ENCODE peak calls at places on chromosomes 6 and 20, in ten cellular contexts. One of them, this sample, is unnamed.

GRCh38 chr20:61628901-61629300 is 376.8 kb downstream of the CDH4 start:
- DNase-seq in CD8-positive, alpha-beta memory T cell: no peak
- DNase-seq in cardiac muscle cell: no peak
- DNase-seq in OCI-LY7: no peak
- DNase-seq in RWPE1: no peak
- DNase-seq in stomach: no peak
- DNase-seq in breast epithelium: no peak
- DNase-seq in effector memory CD4-positive, alpha-beta T cell: no peak
- DNase-seq in mesendoderm: no peak
- DNase-seq in CD4-positive, alpha-beta T cell: no peak
- DNase-seq in this sample: no peak

GRCh38 chr20:41108531-41108930 is 28.8 kb upstream of the PLCG1 start:
- DNase-seq in cardiac muscle cell: no peak
- DNase-seq in mesendoderm: no peak
- DNase-seq in OCI-LY7: no peak
- DNase-seq in RWPE1: no peak
- DNase-seq in breast epithelium: no peak
- DNase-seq in stomach: no peak
- DNase-seq in effector memory CD4-positive, alpha-beta T cell: no peak
- DNase-seq in CD8-positive, alpha-beta memory T cell: no peak
- DNase-seq in CD4-positive, alpha-beta T cell: no peak
- DNase-seq in this sample: no peak

GRCh38 chr6:166466178-166467122 is 83.7 kb upstream of the MPC1 start:
- DNase-seq in breast epithelium: no peak
- DNase-seq in CD8-positive, alpha-beta memory T cell: no peak
- DNase-seq in OCI-LY7: no peak
- DNase-seq in CD4-positive, alpha-beta T cell: no peak
- DNase-seq in effector memory CD4-positive, alpha-beta T cell: no peak
- DNase-seq in mesendoderm: no peak
- DNase-seq in stomach: no peak
- DNase-seq in RWPE1: peak; percentile 58
- DNase-seq in cardiac muscle cell: peak; percentile 17
- DNase-seq in this sample: no peak

GRCh38 chr6:148771896-148772554 is 25.2 kb downstream of the UST start:
- DNase-seq in RWPE1: no peak
- DNase-seq in stomach: no peak
- DNase-seq in cardiac muscle cell: no peak
- DNase-seq in OCI-LY7: no peak
- DNase-seq in breast epithelium: no peak
- DNase-seq in CD8-positive, alpha-beta memory T cell: no peak
- DNase-seq in effector memory CD4-positive, alpha-beta T cell: no peak
- DNase-seq in mesendoderm: no peak
- DNase-seq in CD4-positive, alpha-beta T cell: no peak
- DNase-seq in this sample: peak; percentile 26

GRCh38 chr20:32830437-32830836 is 10.7 kb downstream of the MAPRE1 start:
- DNase-seq in CD4-positive, alpha-beta T cell: no peak
- DNase-seq in breast epithelium: no peak
- DNase-seq in stomach: no peak
- DNase-seq in OCI-LY7: no peak
- DNase-seq in effector memory CD4-positive, alpha-beta T cell: no peak
- DNase-seq in CD8-positive, alpha-beta memory T cell: no peak
- DNase-seq in cardiac muscle cell: no peak
- DNase-seq in RWPE1: no peak
- DNase-seq in mesendoderm: no peak
- DNase-seq in this sample: no peak

GRCh38 chr6:19753822-19754221 is 83.3 kb upstream of the ID4 start:
- DNase-seq in breast epithelium: no peak
- DNase-seq in CD8-positive, alpha-beta memory T cell: no peak
- DNase-seq in cardiac muscle cell: no peak
- DNase-seq in stomach: no peak
- DNase-seq in effector memory CD4-positive, alpha-beta T cell: no peak
- DNase-seq in mesendoderm: no peak
- DNase-seq in OCI-LY7: no peak
- DNase-seq in CD4-positive, alpha-beta T cell: no peak
- DNase-seq in RWPE1: no peak
- DNase-seq in this sample: no peak

GRCh38 chr6:134830945-134831344 is 119.0 kb downstream of the ALDH8A1 start:
- DNase-seq in effector memory CD4-positive, alpha-beta T cell: no peak
- DNase-seq in stomach: no peak
- DNase-seq in breast epithelium: no peak
- DNase-seq in RWPE1: no peak
- DNase-seq in mesendoderm: no peak
- DNase-seq in CD4-positive, alpha-beta T cell: no peak
- DNase-seq in OCI-LY7: no peak
- DNase-seq in cardiac muscle cell: no peak
- DNase-seq in CD8-positive, alpha-beta memory T cell: no peak
- DNase-seq in this sample: no peak

GRCh38 chr6:134640229-134640628 is 309.7 kb downstream of the ALDH8A1 start:
- DNase-seq in cardiac muscle cell: no peak
- DNase-seq in mesendoderm: no peak
- DNase-seq in effector memory CD4-positive, alpha-beta T cell: no peak
- DNase-seq in CD8-positive, alpha-beta memory T cell: no peak
- DNase-seq in stomach: no peak
- DNase-seq in OCI-LY7: no peak
- DNase-seq in breast epithelium: no peak
- DNase-seq in CD4-positive, alpha-beta T cell: no peak
- DNase-seq in RWPE1: no peak
- DNase-seq in this sample: no peak

GRCh38 chr6:111534366-111534765 is 51.3 kb upstream of the REV3L start:
- DNase-seq in cardiac muscle cell: peak; percentile 28
- DNase-seq in stomach: peak; percentile 92
- DNase-seq in CD4-positive, alpha-beta T cell: no peak
- DNase-seq in breast epithelium: peak; percentile 92
- DNase-seq in effector memory CD4-positive, alpha-beta T cell: no peak
- DNase-seq in RWPE1: peak; percentile 32
- DNase-seq in CD8-positive, alpha-beta memory T cell: no peak
- DNase-seq in OCI-LY7: no peak
- DNase-seq in mesendoderm: peak; percentile 40
- DNase-seq in this sample: no peak

GRCh38 chr20:61354501-61354900 is 102.4 kb downstream of the CDH4 start:
- DNase-seq in effector memory CD4-positive, alpha-beta T cell: no peak
- DNase-seq in breast epithelium: no peak
- DNase-seq in cardiac muscle cell: no peak
- DNase-seq in OCI-LY7: no peak
- DNase-seq in mesendoderm: no peak
- DNase-seq in CD8-positive, alpha-beta memory T cell: no peak
- DNase-seq in RWPE1: no peak
- DNase-seq in CD4-positive, alpha-beta T cell: no peak
- DNase-seq in stomach: no peak
- DNase-seq in this sample: no peak

GRCh38 chr20:19867074-19867473 is 109.0 kb downstream of the RIN2 start:
- DNase-seq in CD4-positive, alpha-beta T cell: no peak
- DNase-seq in breast epithelium: no peak
- DNase-seq in mesendoderm: no peak
- DNase-seq in CD8-positive, alpha-beta memory T cell: no peak
- DNase-seq in effector memory CD4-positive, alpha-beta T cell: no peak
- DNase-seq in stomach: no peak
- DNase-seq in RWPE1: no peak
- DNase-seq in cardiac muscle cell: no peak
- DNase-seq in OCI-LY7: no peak
- DNase-seq in this sample: no peak

GRCh38 chr6:161486326-161486725 is 212.5 kb upstream of the AGPAT4 start:
- DNase-seq in stomach: no peak
- DNase-seq in cardiac muscle cell: peak; percentile 36
- DNase-seq in CD4-positive, alpha-beta T cell: no peak
- DNase-seq in CD8-positive, alpha-beta memory T cell: no peak
- DNase-seq in RWPE1: peak; percentile 87
- DNase-seq in OCI-LY7: no peak
- DNase-seq in effector memory CD4-positive, alpha-beta T cell: no peak
- DNase-seq in breast epithelium: no peak
- DNase-seq in mesendoderm: peak; percentile 76
- DNase-seq in this sample: no peak

GRCh38 chr20:9884061-9884460 is 45.2 kb upstream of the PAK5 start:
- DNase-seq in cardiac muscle cell: no peak
- DNase-seq in breast epithelium: no peak
- DNase-seq in stomach: no peak
- DNase-seq in CD8-positive, alpha-beta memory T cell: no peak
- DNase-seq in effector memory CD4-positive, alpha-beta T cell: no peak
- DNase-seq in OCI-LY7: no peak
- DNase-seq in CD4-positive, alpha-beta T cell: no peak
- DNase-seq in RWPE1: no peak
- DNase-seq in mesendoderm: peak; percentile 27
- DNase-seq in this sample: no peak

GRCh38 chr20:34390769-34391447 is 27.8 kb downstream of the ITCH start:
- DNase-seq in mesendoderm: peak; percentile 44
- DNase-seq in stomach: peak; percentile 63
- DNase-seq in CD4-positive, alpha-beta T cell: no peak
- DNase-seq in CD8-positive, alpha-beta memory T cell: no peak
- DNase-seq in RWPE1: peak; percentile 83
- DNase-seq in cardiac muscle cell: no peak
- DNase-seq in breast epithelium: no peak
- DNase-seq in OCI-LY7: no peak
- DNase-seq in effector memory CD4-positive, alpha-beta T cell: peak; percentile 6
- DNase-seq in this sample: no peak
- H3K27ac ChIP-seq in mesendoderm: no peak overlapping the region
- H3K27ac ChIP-seq in stomach: no peak overlapping the region
- H3K27ac ChIP-seq in CD4-positive, alpha-beta T cell: no peak overlapping the region
- H3K27ac ChIP-seq in CD8-positive, alpha-beta memory T cell: no peak overlapping the region
- H3K27ac ChIP-seq in RWPE1: peak overlapping the region; percentile 78
- H3K27ac ChIP-seq in cardiac muscle cell: no peak overlapping the region
- H3K27ac ChIP-seq in breast epithelium: no peak overlapping the region
- H3K27ac ChIP-seq in OCI-LY7: no peak overlapping the region
- H3K27ac ChIP-seq in effector memory CD4-positive, alpha-beta T cell: no peak overlapping the region
- H3K27ac ChIP-seq in this sample: no peak overlapping the region

GRCh38 chr6:154440022-154440421 is 70.5 kb downstream of the CNKSR3 start:
- DNase-seq in effector memory CD4-positive, alpha-beta T cell: no peak
- DNase-seq in CD8-positive, alpha-beta memory T cell: no peak
- DNase-seq in breast epithelium: no peak
- DNase-seq in OCI-LY7: no peak
- DNase-seq in CD4-positive, alpha-beta T cell: no peak
- DNase-seq in stomach: no peak
- DNase-seq in mesendoderm: no peak
- DNase-seq in cardiac muscle cell: no peak
- DNase-seq in RWPE1: no peak
- DNase-seq in this sample: no peak
- H3K27ac ChIP-seq in effector memory CD4-positive, alpha-beta T cell: no peak overlapping the region
- H3K27ac ChIP-seq in CD8-positive, alpha-beta memory T cell: no peak overlapping the region
- H3K27ac ChIP-seq in breast epithelium: no peak overlapping the region
- H3K27ac ChIP-seq in OCI-LY7: no peak overlapping the region
- H3K27ac ChIP-seq in CD4-positive, alpha-beta T cell: no peak overlapping the region
- H3K27ac ChIP-seq in stomach: no peak overlapping the region
- H3K27ac ChIP-seq in mesendoderm: no peak overlapping the region
- H3K27ac ChIP-seq in cardiac muscle cell: no peak overlapping the region
- H3K27ac ChIP-seq in RWPE1: no peak overlapping the region
- H3K27ac ChIP-seq in this sample: no peak overlapping the region

GRCh38 chr20:3753501-3754257 is 13.9 kb downstream of the ADISSP start:
- DNase-seq in OCI-LY7: no peak
- DNase-seq in stomach: no peak
- DNase-seq in RWPE1: no peak
- DNase-seq in mesendoderm: no peak
- DNase-seq in cardiac muscle cell: no peak
- DNase-seq in breast epithelium: no peak
- DNase-seq in CD8-positive, alpha-beta memory T cell: no peak
- DNase-seq in CD4-positive, alpha-beta T cell: no peak
- DNase-seq in effector memory CD4-positive, alpha-beta T cell: no peak
- DNase-seq in this sample: no peak

GRCh38 chr20:3753098-3753497 is 14.5 kb downstream of the ADISSP start:
- DNase-seq in CD4-positive, alpha-beta T cell: peak; percentile 57
- DNase-seq in RWPE1: no peak
- DNase-seq in OCI-LY7: peak; percentile 71
- DNase-seq in effector memory CD4-positive, alpha-beta T cell: peak; percentile 25
- DNase-seq in mesendoderm: peak; percentile 83
- DNase-seq in breast epithelium: no peak
- DNase-seq in stomach: peak; percentile 70
- DNase-seq in CD8-positive, alpha-beta memory T cell: peak; percentile 65
- DNase-seq in cardiac muscle cell: peak; percentile 68
- DNase-seq in this sample: peak; percentile 57

GRCh38 chr20:3755814-3756480 is 11.6 kb downstream of the ADISSP start:
- DNase-seq in CD8-positive, alpha-beta memory T cell: no peak
- DNase-seq in effector memory CD4-positive, alpha-beta T cell: no peak
- DNase-seq in stomach: no peak
- DNase-seq in cardiac muscle cell: no peak
- DNase-seq in CD4-positive, alpha-beta T cell: no peak
- DNase-seq in RWPE1: no peak
- DNase-seq in OCI-LY7: no peak
- DNase-seq in breast epithelium: no peak
- DNase-seq in mesendoderm: no peak
- DNase-seq in this sample: no peak

GRCh38 chr20:3755269-3755668 is 12.3 kb downstream of the ADISSP start:
- DNase-seq in OCI-LY7: no peak
- DNase-seq in RWPE1: no peak
- DNase-seq in mesendoderm: no peak
- DNase-seq in CD8-positive, alpha-beta memory T cell: no peak
- DNase-seq in stomach: no peak
- DNase-seq in breast epithelium: no peak
- DNase-seq in CD4-positive, alpha-beta T cell: no peak
- DNase-seq in effector memory CD4-positive, alpha-beta T cell: no peak
- DNase-seq in cardiac muscle cell: no peak
- DNase-seq in this sample: no peak

GRCh38 chr20:3754258-3754595 is 13.3 kb downstream of the ADISSP start:
- DNase-seq in stomach: no peak
- DNase-seq in OCI-LY7: no peak
- DNase-seq in cardiac muscle cell: no peak
- DNase-seq in mesendoderm: no peak
- DNase-seq in breast epithelium: no peak
- DNase-seq in CD8-positive, alpha-beta memory T cell: no peak
- DNase-seq in effector memory CD4-positive, alpha-beta T cell: no peak
- DNase-seq in CD4-positive, alpha-beta T cell: no peak
- DNase-seq in RWPE1: no peak
- DNase-seq in this sample: no peak
- H3K27ac ChIP-seq in stomach: no peak overlapping the region
- H3K27ac ChIP-seq in OCI-LY7: no peak overlapping the region
- H3K27ac ChIP-seq in cardiac muscle cell: no peak overlapping the region
- H3K27ac ChIP-seq in mesendoderm: no peak overlapping the region
- H3K27ac ChIP-seq in breast epithelium: no peak overlapping the region
- H3K27ac ChIP-seq in CD8-positive, alpha-beta memory T cell: no peak overlapping the region
- H3K27ac ChIP-seq in effector memory CD4-positive, alpha-beta T cell: no peak overlapping the region
- H3K27ac ChIP-seq in CD4-positive, alpha-beta T cell: no peak overlapping the region
- H3K27ac ChIP-seq in RWPE1: peak overlapping the region; percentile 36
- H3K27ac ChIP-seq in this sample: no peak overlapping the region

GRCh38 chr6:168219804-168220203 is 99.8 kb downstream of the DACT2 start:
- DNase-seq in CD8-positive, alpha-beta memory T cell: no peak
- DNase-seq in stomach: no peak
- DNase-seq in OCI-LY7: no peak
- DNase-seq in mesendoderm: no peak
- DNase-seq in RWPE1: no peak
- DNase-seq in breast epithelium: no peak
- DNase-seq in effector memory CD4-positive, alpha-beta T cell: no peak
- DNase-seq in cardiac muscle cell: no peak
- DNase-seq in CD4-positive, alpha-beta T cell: no peak
- DNase-seq in this sample: no peak

GRCh38 chr6:168217216-168217879 is 102.2 kb downstream of the DACT2 start:
- DNase-seq in CD4-positive, alpha-beta T cell: no peak
- DNase-seq in cardiac muscle cell: no peak
- DNase-seq in RWPE1: no peak
- DNase-seq in effector memory CD4-positive, alpha-beta T cell: no peak
- DNase-seq in stomach: no peak
- DNase-seq in OCI-LY7: no peak
- DNase-seq in mesendoderm: no peak
- DNase-seq in breast epithelium: no peak
- DNase-seq in CD8-positive, alpha-beta memory T cell: no peak
- DNase-seq in this sample: no peak

GRCh38 chr6:168221000-168221399 is 98.6 kb downstream of the DACT2 start:
- DNase-seq in OCI-LY7: peak; percentile 3
- DNase-seq in RWPE1: no peak
- DNase-seq in mesendoderm: no peak
- DNase-seq in CD8-positive, alpha-beta memory T cell: no peak
- DNase-seq in stomach: no peak
- DNase-seq in effector memory CD4-positive, alpha-beta T cell: no peak
- DNase-seq in cardiac muscle cell: no peak
- DNase-seq in breast epithelium: peak; percentile 10
- DNase-seq in CD4-positive, alpha-beta T cell: no peak
- DNase-seq in this sample: no peak

GRCh38 chr6:168217880-168218537 is 101.6 kb downstream of the DACT2 start:
- DNase-seq in breast epithelium: no peak
- DNase-seq in CD4-positive, alpha-beta T cell: no peak
- DNase-seq in effector memory CD4-positive, alpha-beta T cell: no peak
- DNase-seq in stomach: no peak
- DNase-seq in mesendoderm: no peak
- DNase-seq in CD8-positive, alpha-beta memory T cell: no peak
- DNase-seq in RWPE1: no peak
- DNase-seq in OCI-LY7: no peak
- DNase-seq in cardiac muscle cell: no peak
- DNase-seq in this sample: no peak

GRCh38 chr6:168219167-168219566 is 100.4 kb downstream of the DACT2 start:
- DNase-seq in OCI-LY7: no peak
- DNase-seq in effector memory CD4-positive, alpha-beta T cell: no peak
- DNase-seq in mesendoderm: no peak
- DNase-seq in stomach: no peak
- DNase-seq in RWPE1: no peak
- DNase-seq in breast epithelium: no peak
- DNase-seq in CD8-positive, alpha-beta memory T cell: no peak
- DNase-seq in cardiac muscle cell: no peak
- DNase-seq in CD4-positive, alpha-beta T cell: no peak
- DNase-seq in this sample: no peak
- H3K27ac ChIP-seq in OCI-LY7: no peak overlapping the region
- H3K27ac ChIP-seq in effector memory CD4-positive, alpha-beta T cell: no peak overlapping the region
- H3K27ac ChIP-seq in mesendoderm: no peak overlapping the region
- H3K27ac ChIP-seq in stomach: no peak overlapping the region
- H3K27ac ChIP-seq in RWPE1: no peak overlapping the region
- H3K27ac ChIP-seq in breast epithelium: no peak overlapping the region
- H3K27ac ChIP-seq in CD8-positive, alpha-beta memory T cell: no peak overlapping the region
- H3K27ac ChIP-seq in cardiac muscle cell: no peak overlapping the region
- H3K27ac ChIP-seq in CD4-positive, alpha-beta T cell: no peak overlapping the region
- H3K27ac ChIP-seq in this sample: no peak overlapping the region

This sample was measured in CD4-positive, alpha-beta memory T cell.